ENCODE peak calls at places on chromosomes 12 and 14, in nine cellular contexts. X, G, O, L, S, T, V, Q and B are unnamed samples. For H3K4me1, the result is how much of the 10 kb centered on the place peaks cover.

GRCh38 chr14:85532981-85533820 is 3.3 kb downstream of the FLRT2 start:
- DNase-seq in Q (peak), L (peak), O (peak), G (peak), T (no peak), V (no peak), S (no peak), X (peak), B (peak)

GRCh38 chr12:115964626-115965025 is 312.9 kb downstream of the MED13L start:
- DNase-seq in Q (no peak), X (no peak), V (no peak), G (no peak), T (no peak), O (no peak), S (no peak), L (no peak), B (no peak)

GRCh38 chr14:56023681-56024080 is 94.5 kb upstream of the PELI2 start:
- DNase-seq in S (no peak), V (no peak), G (no peak), Q (no peak), T (no peak), X (no peak), O (no peak), L (no peak), B (no peak)

GRCh38 chr14:59997496-59997895 is 77.6 kb downstream of the LRRC9 start:
- DNase-seq in O (no peak), S (no peak), X (no peak), V (no peak), T (no peak), G (no peak), Q (no peak), L (no peak), B (no peak)

GRCh38 chr12:83027021-83027723 is 340.5 kb downstream of the TMTC2 start:
- DNase-seq in V (no peak), Q (no peak), S (no peak), G (no peak), L (no peak), X (no peak), O (no peak), T (no peak), B (no peak)

GRCh38 chr12:101935769-101936741 is 58.7 kb downstream of the DRAM1 start:
- DNase-seq in T (no peak), Q (no peak), S (no peak), L (peak), X (peak), G (peak), V (peak), O (no peak), B (peak)

GRCh38 chr12:27237790-27238771 is 6.0 kb upstream of the STK38L start:
- DNase-seq in Q (no peak), G (no peak), O (no peak), T (peak), S (no peak), L (no peak), X (no peak), V (peak), B (no peak)

GRCh38 chr12:109440851-109441490 is 36.1 kb downstream of the KCTD10 start:
- DNase-seq in T (no peak), X (no peak), O (no peak), L (no peak), V (no peak), Q (no peak), S (no peak), G (no peak), B (no peak)

GRCh38 chr12:60308366-60309000 is 712.7 kb downstream of the SLC16A7 start:
- DNase-seq in G (no peak), X (no peak), O (no peak), Q (no peak), T (no peak), L (no peak), S (no peak), V (no peak), B (no peak)

GRCh38 chr12:2453807-2454177 is 341.0 kb upstream of the FKBP4 start:
- DNase-seq in Q (no peak), G (no peak), O (no peak), T (no peak), L (no peak), S (no peak), X (no peak), V (no peak), B (no peak)

GRCh38 chr14:36510078-36510799 is 9.8 kb downstream of the NKX2-1 start:
- DNase-seq in T (no peak), V (no peak), O (peak), L (no peak), G (no peak), Q (peak), X (no peak), S (no peak), B (no peak)

GRCh38 chr12:100279612-100280244 is 12.8 kb downstream of the SCYL2 start:
- DNase-seq in L (no peak), S (no peak), Q (no peak), O (no peak), V (no peak), T (no peak), X (no peak), G (no peak), B (no peak)

GRCh38 chr12:78192979-78193378 is 362.3 kb downstream of the NAV3 start:
- DNase-seq in V (no peak), Q (no peak), O (no peak), T (no peak), X (no peak), S (no peak), L (no peak), G (no peak), B (no peak)

GRCh38 chr14:53953828-53954550 is 2.6 kb downstream of the BMP4 start:
- DNase-seq in L (peak), Q (peak), X (peak), O (peak), T (no peak), V (no peak), G (peak), S (peak), B (peak)

GRCh38 chr14:22847661-22848341 is 11.4 kb downstream of the MMP14 start:
- DNase-seq in O (peak), T (no peak), X (peak), L (peak), V (no peak), G (peak), S (no peak), Q (no peak), B (no peak)

GRCh38 chr12:122726056-122726558 is 4.5 kb downstream of the HCAR1 start:
- DNase-seq in T (no peak), G (no peak), S (no peak), V (no peak), Q (peak), X (no peak), L (no peak), O (no peak), B (no peak)

GRCh38 chr14:101870273-101870939 is 94.0 kb upstream of the DYNC1H1 start:
- DNase-seq in G (no peak), Q (no peak), S (no peak), T (no peak), L (no peak), O (no peak), X (no peak), V (no peak), B (no peak)

GRCh38 chr14:34329281-34329680 is 132.8 kb downstream of the SPTSSA start:
- DNase-seq in O (no peak), V (no peak), S (no peak), Q (no peak), L (no peak), T (no peak), X (no peak), G (no peak), B (no peak)

GRCh38 chr14:81401420-81402122 is 1.4 kb upstream of the STON2 start:
- DNase-seq in Q (no peak), L (no peak), X (no peak), V (no peak), G (no peak), O (no peak), S (no peak), T (no peak), B (no peak)

GRCh38 chr12:63045020-63045860 is 105.8 kb downstream of the AVPR1A start:
- DNase-seq in T (no peak), S (no peak), Q (no peak), L (no peak), O (no peak), V (no peak), X (peak), G (no peak), B (no peak)

GRCh38 chr12:75890141-75890540 is 141.4 kb downstream of the PHLDA1 start:
- DNase-seq in Q (no peak), G (no peak), X (no peak), S (no peak), L (no peak), T (no peak), O (no peak), V (no peak), B (no peak)

GRCh38 chr12:20361416-20361815 is 6.9 kb upstream of the PDE3A start:
- DNase-seq in L (no peak), G (no peak), O (no peak), Q (no peak), S (no peak), V (no peak), T (no peak), X (no peak), B (no peak)

GRCh38 chr12:51419473-51420228 is 5.0 kb upstream of the SLC4A8 start:
- DNase-seq in L (no peak), G (no peak), Q (peak), T (no peak), V (peak), O (no peak), S (no peak), X (no peak), B (no peak)

GRCh38 chr14:100285021-100285912 is 21.0 kb downstream of the SLC25A29 start:
- DNase-seq in Q (peak), T (peak), O (peak), G (peak), X (peak), L (peak), S (peak), V (peak), B (peak)

GRCh38 chr14:75428230-75429104 is 645 bp downstream of the JDP2 start:
- DNase-seq in O (peak), S (peak), Q (no peak), V (peak), X (peak), T (no peak), G (peak), L (peak), B (peak)

GRCh38 chr12:54141534-54142475 is 47.0 kb downstream of the SMUG1 start:
- DNase-seq in T (no peak), V (no peak), O (no peak), S (no peak), G (no peak), X (no peak), Q (no peak), L (no peak), B (peak)

GRCh38 chr12:26092706-26093105 is 32.1 kb downstream of the BHLHE41 start:
- DNase-seq in L (no peak), X (no peak), T (no peak), O (no peak), G (no peak), V (no peak), Q (no peak), S (no peak), B (no peak)

GRCh38 chr14:94945615-94946014 is 175.7 kb upstream of the GSC start:
- DNase-seq in O (no peak), T (no peak), X (no peak), G (no peak), L (no peak), Q (no peak), V (no peak), S (no peak), B (no peak)

GRCh38 chr14:94941311-94941710 is 171.4 kb upstream of the GSC start:
- DNase-seq in V (no peak), G (no peak), Q (no peak), S (no peak), L (no peak), X (no peak), O (no peak), T (no peak), B (no peak)

GRCh38 chr14:94940263-94940993 is 170.5 kb upstream of the GSC start:
- DNase-seq in S (no peak), G (no peak), L (no peak), Q (no peak), X (no peak), V (no peak), O (no peak), T (no peak), B (no peak)

GRCh38 chr14:94944636-94945258 is 174.8 kb upstream of the GSC start:
- DNase-seq in V (no peak), S (no peak), G (no peak), L (no peak), O (no peak), T (no peak), X (no peak), Q (no peak), B (no peak)

GRCh38 chr14:94942601-94943000 is 172.7 kb upstream of the GSC start:
- DNase-seq in L (no peak), Q (no peak), V (no peak), T (no peak), S (no peak), G (no peak), X (no peak), O (no peak), B (no peak)
- H3K4me1 ChIP-seq in L (under half), Q (under half), V (under half), T (under half), S (under half), G (under half), X (under half), O (under half), B (under half)

GRCh38 chr14:91245029-91245428 is 525 bp upstream of the GPR68 start:
- DNase-seq in Q (no peak), G (no peak), X (no peak), V (no peak), O (no peak), S (peak), T (peak), L (no peak), B (no peak)

GRCh38 chr14:91244501-91244901 is at the start of gene GPR68:
- DNase-seq in Q (peak), X (peak), V (peak), L (no peak), S (peak), T (peak), G (no peak), O (no peak), B (peak)

GRCh38 chr14:91242635-91243034 is 1.9 kb downstream of the GPR68 start:
- DNase-seq in Q (no peak), T (no peak), X (no peak), S (no peak), V (no peak), G (no peak), L (no peak), O (no peak), B (no peak)

GRCh38 chr14:91241848-91242247 is 2.7 kb downstream of the GPR68 start:
- DNase-seq in S (no peak), V (peak), T (no peak), O (no peak), G (no peak), L (no peak), X (no peak), Q (no peak), B (no peak)

DNA sequence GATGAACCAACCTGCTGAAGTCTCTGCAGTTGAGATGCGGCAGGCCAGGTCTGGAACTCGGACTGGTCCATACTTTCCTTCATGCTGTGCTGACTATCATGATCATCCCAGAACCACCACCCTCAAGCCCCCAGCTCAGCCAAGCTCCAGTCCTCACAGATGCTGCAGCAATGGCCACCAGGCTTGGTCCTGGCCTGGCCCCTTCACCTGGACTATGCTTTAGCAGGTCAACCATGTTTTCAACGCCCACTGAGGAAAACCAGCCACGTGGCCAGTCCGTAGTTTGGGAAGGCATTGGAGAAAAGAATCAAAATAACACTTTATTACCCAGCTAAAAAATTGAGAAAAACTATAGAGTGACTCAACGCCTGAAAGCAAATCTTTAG is 1.4 kb downstream of the GPR68 start:
- DNase-seq in V (no peak), T (no peak), L (no peak), O (no peak), S (no peak), X (no peak), G (no peak), Q (no peak), B (no peak)
- H3K4me1 ChIP-seq in V (half or more), T (half or more), L (under half), O (under half), S (half or more), X (under half), G (under half), Q (under half), B (under half)

DNA sequence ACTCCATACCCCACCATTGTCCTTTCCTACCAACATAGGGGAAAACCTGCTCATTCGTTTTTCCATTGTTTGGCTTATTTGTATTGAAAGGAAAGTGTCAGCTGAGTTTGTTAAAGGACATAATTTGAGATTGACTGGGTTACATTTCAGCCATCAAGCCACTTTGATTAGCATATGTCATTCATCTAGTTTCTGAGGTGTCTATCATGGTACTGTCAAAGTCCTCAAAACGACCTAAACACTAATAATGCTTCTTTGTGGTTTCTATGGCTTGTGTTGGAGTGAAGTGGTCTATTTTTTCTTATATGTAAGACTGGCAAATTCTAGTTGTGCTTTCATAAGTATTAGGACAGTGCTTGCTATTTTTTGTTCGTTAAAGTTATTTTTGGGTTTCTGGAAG is 66.9 kb downstream of the DERA start:
- DNase-seq in G (no peak), Q (no peak), V (no peak), X (no peak), O (no peak), S (no peak), T (no peak), L (no peak), B (no peak)
- H3K4me1 ChIP-seq in G (under half), Q (under half), V (under half), X (under half), O (under half), S (under half), T (under half), L (under half), B (under half)

GRCh38 chr14:103390605-103391004 is 5.4 kb downstream of the MARK3 start:
- DNase-seq in O (no peak), X (no peak), S (no peak), V (no peak), Q (no peak), G (no peak), T (no peak), L (no peak), B (no peak)

GRCh38 chr14:103393078-103393477 is 7.9 kb downstream of the MARK3 start:
- DNase-seq in T (no peak), V (no peak), O (no peak), S (no peak), Q (no peak), X (no peak), L (no peak), G (no peak), B (no peak)

GRCh38 chr14:103392572-103392971 is 7.4 kb downstream of the MARK3 start:
- DNase-seq in Q (no peak), V (no peak), L (no peak), G (no peak), T (no peak), X (no peak), S (no peak), O (no peak), B (no peak)

GRCh38 chr14:103392106-103392505 is 6.9 kb downstream of the MARK3 start:
- DNase-seq in G (no peak), S (no peak), Q (no peak), V (no peak), T (no peak), L (no peak), X (no peak), O (no peak), B (no peak)

DNA sequence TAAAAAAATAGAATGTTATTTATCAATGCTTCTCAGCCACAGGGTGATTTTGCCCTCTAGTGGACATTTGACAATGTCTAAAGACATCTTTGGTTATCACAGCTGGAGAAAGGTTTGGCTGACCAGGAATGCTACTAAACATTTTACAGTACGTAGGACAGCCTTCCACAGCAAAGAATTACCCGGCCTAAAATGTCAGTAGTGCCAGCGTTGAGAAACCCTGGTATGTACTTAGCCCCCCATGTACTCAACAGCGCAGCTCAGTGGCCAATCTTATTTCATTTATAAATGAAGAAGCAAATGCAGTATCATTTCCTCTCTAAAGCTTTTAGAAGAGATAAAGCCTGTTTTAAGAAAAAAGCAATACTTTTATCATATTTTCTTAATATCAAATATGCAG is 5.8 kb downstream of the MARK3 start:
- DNase-seq in L (no peak), O (no peak), V (peak), Q (no peak), S (no peak), X (no peak), G (no peak), T (peak), B (no peak)
- H3K4me1 ChIP-seq in L (half or more), O (half or more), V (under half), Q (under half), S (half or more), X (under half), G (under half), T (half or more), B (under half)

DNA sequence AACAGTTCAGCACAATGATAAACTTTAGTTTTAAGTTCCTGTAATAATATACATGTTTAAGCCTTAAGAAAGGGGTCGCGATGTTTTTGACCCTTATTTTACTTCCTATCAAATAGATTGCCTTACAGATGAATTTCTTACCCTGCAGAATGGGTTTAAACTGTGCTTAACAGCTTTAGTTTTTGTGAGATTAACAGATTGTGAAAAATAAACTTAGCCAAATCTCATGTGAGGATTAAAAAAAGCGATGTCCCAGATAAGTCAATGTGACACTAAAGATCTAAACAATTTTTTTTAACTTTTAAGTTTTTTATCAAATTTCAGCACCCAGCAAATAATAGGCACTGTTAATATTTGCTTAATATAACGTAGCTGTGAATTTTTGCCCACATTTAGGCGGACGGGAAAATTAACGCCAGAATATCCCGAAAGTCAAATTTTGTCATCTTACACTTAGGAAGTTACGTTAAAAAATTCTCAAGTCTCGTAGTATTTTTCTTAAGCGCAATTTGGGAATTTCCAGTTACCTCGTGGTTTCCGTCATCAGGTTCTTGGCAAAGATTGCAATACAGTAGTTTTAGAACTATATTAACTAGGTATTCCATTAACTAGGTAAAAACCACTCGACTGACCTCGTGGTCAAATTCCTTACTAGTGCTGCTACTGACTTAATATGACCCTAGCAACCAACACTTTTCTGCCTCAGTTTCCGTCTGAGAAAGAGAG is 1.2 kb downstream of the HNRNPC start:
- DNase-seq in S (no peak), G (no peak), Q (no peak), V (peak), L (no peak), X (no peak), T (no peak), O (no peak), B (no peak)
- H3K4me1 ChIP-seq in S (half or more), G (under half), Q (under half), V (under half), L (half or more), X (under half), T (under half), O (half or more), B (under half)